ENCODE peak calls at places on chromosomes 5 and 9, in five cellular contexts. D, C, H, O and B are unnamed samples.

GRCh38 chr9:74742792-74743389 is 144.8 kb downstream of the TRPM6 start:
- DNase-seq in D (no peak), C (no peak), H (peak; percentile 1), O (peak; percentile 42), B (peak; percentile 63)

GRCh38 chr9:20684865-20685696 is 1.0 kb downstream of the FOCAD start:
- DNase-seq in D (no peak), C (no peak), H (peak; percentile 16), O (peak; percentile 84), B (peak; percentile 30)

GRCh38 chr5:5383461-5383860 is 39.0 kb upstream of the ICE1 start:
- DNase-seq in D (no peak), C (no peak), H (no peak), O (no peak), B (no peak)

GRCh38 chr5:27311544-27311943 is 273.2 kb upstream of the CDH9 start:
- DNase-seq in D (no peak), C (no peak), H (no peak), O (no peak), B (no peak)

GRCh38 chr5:133065482-133065881 is 13.7 kb downstream of the HSPA4 start:
- DNase-seq in D (no peak), C (no peak), H (no peak), O (no peak), B (no peak)

GRCh38 chr5:1506242-1507015 is 17.3 kb downstream of the LPCAT1 start:
- DNase-seq in D (no peak), C (no peak), H (no peak), O (no peak), B (no peak)

GRCh38 chr9:130140701-130141100 is 31.5 kb upstream of the NCS1 start:
- DNase-seq in D (no peak), C (no peak), H (peak; percentile 3), O (no peak), B (no peak)

GRCh38 chr5:138354926-138355378 is 2.5 kb downstream of the KDM3B start:
- DNase-seq in D (peak; percentile 80), C (peak; percentile 53), H (peak; percentile 65), O (peak; percentile 91), B (peak; percentile 80)

GRCh38 chr9:79911724-79912123 is 340.0 kb downstream of the TLE4 start:
- DNase-seq in D (no peak), C (no peak), H (no peak), O (no peak), B (no peak)

GRCh38 chr5:39284552-39284951 is 65.2 kb upstream of the FYB1 start:
- DNase-seq in D (no peak), C (no peak), H (no peak), O (no peak), B (no peak)

GRCh38 chr5:82163459-82164108 is 114.6 kb downstream of the RPS23 start:
- DNase-seq in D (no peak), C (no peak), H (no peak), O (peak; percentile 40), B (no peak)

GRCh38 chr9:91642771-91643170 is 219.1 kb upstream of the NFIL3 start:
- DNase-seq in D (no peak), C (no peak), H (no peak), O (no peak), B (no peak)

GRCh38 chr9:119273325-119273904 is 95.8 kb downstream of the BRINP1 start:
- DNase-seq in D (no peak), C (no peak), H (no peak), O (no peak), B (no peak)

GRCh38 chr5:134656690-134657089 is 8.1 kb downstream of the SEC24A start:
- DNase-seq in D (no peak), C (no peak), H (no peak), O (no peak), B (no peak)

GRCh38 chr5:66351822-66352221 is 207.7 kb downstream of the SREK1 start:
- DNase-seq in D (no peak), C (no peak), H (no peak), O (no peak), B (peak; percentile 6)

GRCh38 chr9:124078641-124079040 is 67.1 kb downstream of the LHX2 start:
- DNase-seq in D (no peak), C (no peak), H (no peak), O (peak; percentile 82), B (no peak)

GRCh38 chr5:14229181-14229580 is 86.0 kb downstream of the TRIO start:
- DNase-seq in D (no peak), C (no peak), H (no peak), O (no peak), B (no peak)

GRCh38 chr9:83574482-83574881 is 36.3 kb upstream of the FRMD3 start:
- DNase-seq in D (no peak), C (no peak), H (no peak), O (no peak), B (no peak)

GRCh38 chr5:53318303-53318702 is 162.1 kb upstream of the FST start:
- DNase-seq in D (peak; percentile 2), C (no peak), H (no peak), O (no peak), B (no peak)

GRCh38 chr9:83978992-83979811 is 813 bp downstream of the HNRNPK start:
- DNase-seq in D (peak; percentile 90), C (peak; percentile 82), H (peak; percentile 59), O (peak; percentile 90), B (peak; percentile 88)

GRCh38 chr5:43078956-43079355 is 38.8 kb upstream of the ANXA2R start:
- DNase-seq in D (no peak), C (no peak), H (no peak), O (peak; percentile 75), B (no peak)